ENCODE peak calls at places on chromosomes 4 and X, in four cellular contexts. H is tibial nerve, X is IMR-90, F is transverse colon. J is an unnamed sample. For H3K4me1, the result is how much of the 10 kb centered on the place peaks cover.

GRCh38 chr4:78956979-78957378 is 17.7 kb upstream of the PAQR3 start:
- DNase-seq in H (no peak), X (no peak), F (no peak), J (no peak)

GRCh38 chrX:114166601-114167000 is 417.3 kb upstream of the HTR2C start:
- DNase-seq in H (no peak), X (no peak), F (no peak), J (no peak)

GRCh38 chr4:138050601-138051000 is 191.5 kb downstream of the SLC7A11 start:
- DNase-seq in H (no peak), X (no peak), F (no peak), J (no peak)

GRCh38 chr4:40672528-40673522 is 43.2 kb upstream of the RBM47 start:
- DNase-seq in H (peak), X (peak), F (no peak), J (peak)

GRCh38 chrX:10077425-10078188 is 79.2 kb upstream of the CLCN4 start:
- DNase-seq in H (no peak), X (peak), F (no peak), J (peak)

GRCh38 chr4:77538144-77538543 is 67.5 kb upstream of the CXCL13 start:
- DNase-seq in H (no peak), X (peak), F (no peak), J (no peak)

GRCh38 chrX:14095702-14096101 is 66.0 kb upstream of the GEMIN8 start:
- DNase-seq in H (peak), X (peak), F (peak), J (peak)

GRCh38 chrX:20221902-20222301 is 44.8 kb downstream of the RPS6KA3 start:
- DNase-seq in H (no peak), X (peak), F (no peak), J (peak)

GRCh38 chrX:13029341-13029740 is 15.1 kb downstream of the FAM9C start:
- DNase-seq in H (peak), X (peak), F (peak), J (peak)

GRCh38 chr4:2281575-2282343 is 19.9 kb upstream of the MXD4 start:
- DNase-seq in H (no peak), X (no peak), F (peak), J (no peak)

GRCh38 chr4:110540606-110541440 is 64.9 kb downstream of the ENPEP start:
- DNase-seq in H (no peak), X (peak), F (no peak), J (no peak)

GRCh38 chrX:107894038-107894437 is 68.4 kb downstream of the MID2 start:
- DNase-seq in H (peak), X (peak), F (no peak), J (peak)

GRCh38 chrX:16762579-16762978 is 23.7 kb upstream of the TXLNG start:
- DNase-seq in H (no peak), X (no peak), F (no peak), J (no peak)

GRCh38 chrX:30930143-30930542 is 41.1 kb upstream of the TAB3 start:
- DNase-seq in H (no peak), X (no peak), F (no peak), J (no peak)

GRCh38 chr4:158821228-158822009 is 52.6 kb downstream of the FNIP2 start:
- DNase-seq in H (no peak), X (peak), F (no peak), J (no peak)
- H3K4me1 ChIP-seq in H (under half), X (under half), F (half or more), J (under half)

GRCh38 chrX:24646745-24647182 is 383 bp downstream of the PCYT1B start:
- DNase-seq in H (no peak), X (no peak), F (no peak), J (no peak)
- H3K4me3 ChIP-seq in H (peak), X (no peak), F (peak), J (peak)

DNA sequence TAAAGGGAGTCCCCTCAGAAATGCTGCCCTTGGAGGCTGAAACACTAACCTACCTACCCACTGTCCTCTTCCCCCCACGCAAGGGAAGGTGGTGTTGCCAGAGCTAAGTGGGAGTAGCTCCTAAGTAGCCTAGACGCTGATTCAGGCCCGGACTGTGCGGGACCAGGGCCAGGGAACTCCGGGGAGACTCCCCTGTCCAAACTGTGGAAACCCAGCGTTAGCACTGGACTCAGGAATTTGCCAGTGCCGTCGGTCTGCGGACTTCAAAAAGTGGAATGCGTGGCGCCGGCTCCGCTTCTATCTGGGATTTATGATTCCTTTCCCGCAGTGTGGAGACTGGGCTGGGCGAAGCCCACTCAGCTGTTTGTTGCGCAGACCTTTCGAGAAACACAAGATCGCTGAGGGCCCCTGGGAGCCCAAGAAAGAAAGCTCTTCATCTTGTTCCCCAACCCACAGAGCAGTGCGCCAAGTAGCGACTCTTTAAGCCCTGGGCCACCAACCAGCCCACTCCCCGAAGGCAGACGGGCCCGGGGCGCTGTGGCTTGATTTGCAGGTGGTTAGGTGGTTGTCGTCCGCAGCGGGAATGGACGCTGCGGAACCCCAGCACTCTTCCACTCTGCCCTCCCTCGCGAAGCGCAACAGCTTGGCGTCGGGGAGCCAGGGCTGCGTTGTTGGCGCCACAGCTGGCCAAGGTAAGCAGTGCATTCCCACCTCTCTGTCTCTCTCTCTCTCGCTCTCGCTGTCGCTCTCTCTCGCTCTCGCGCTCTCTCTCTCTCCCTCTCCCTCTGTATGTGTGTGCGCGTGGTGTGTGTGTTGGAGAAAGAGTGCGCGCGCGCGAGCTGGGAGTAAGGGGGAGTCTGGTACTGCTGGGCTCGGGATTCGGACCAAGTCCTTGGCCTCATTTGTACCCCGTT is 2.0 kb downstream of the TMEM255A start:
- DNase-seq in H (peak), X (peak), F (peak), J (no peak)
- TF ChIP-seq CTCF in H (peak), X (no peak), F (peak), J (no peak)

GRCh38 chr4:109441858-109442480 is 8.4 kb downstream of the SEC24B start:
- DNase-seq in H (no peak), X (peak), F (no peak), J (no peak)
- H3K4me1 ChIP-seq in H (under half), X (under half), F (under half), J (under half)

J was measured in Caco-2.